ENCODE peak calls at places on chromosomes 7 and 10, in six cellular contexts. E, I, T, U, W and D are unnamed samples.

GRCh38 chr7:78279035-78279434 is 480.5 kb downstream of the PHTF2 start:
- DNase-seq in E (peak), I (no peak), W (no peak), U (no peak), T (no peak), D (no peak)

GRCh38 chr7:140059288-140060242 is 3.2 kb downstream of the PARP12 start:
- DNase-seq in W (peak), I (peak), U (no peak), E (peak), T (peak), D (peak)

GRCh38 chr7:105336009-105336408 is 52.7 kb downstream of the SRPK2 start:
- DNase-seq in E (peak), U (no peak), I (no peak), W (no peak), T (no peak), D (no peak)

GRCh38 chr10:4771554-4772201 is 54.3 kb upstream of the AKR1E2 start:
- DNase-seq in W (no peak), U (no peak), T (no peak), I (no peak), E (peak), D (no peak)

GRCh38 chr10:132532174-132532573 is 5.4 kb upstream of the INPP5A start:
- DNase-seq in U (no peak), I (no peak), T (no peak), W (no peak), E (no peak), D (no peak)

GRCh38 chr7:19663816-19664531 is 44.9 kb downstream of the POLR1F start:
- DNase-seq in U (no peak), W (no peak), T (no peak), I (no peak), E (no peak), D (no peak)

GRCh38 chr10:93309062-93309461 is 173.1 kb downstream of the MYOF start:
- DNase-seq in E (peak), I (no peak), W (no peak), U (no peak), T (no peak), D (no peak)

GRCh38 chr10:86365346-86366032 is 1.1 kb downstream of the GRID1 start:
- DNase-seq in T (no peak), W (no peak), E (no peak), I (no peak), U (no peak), D (no peak)

GRCh38 chr7:15085361-15085760 is 182.8 kb upstream of the DGKB start:
- DNase-seq in I (no peak), T (no peak), E (no peak), U (no peak), W (no peak), D (no peak)

GRCh38 chr10:85012305-85012704 is 683.9 kb downstream of the CCSER2 start:
- DNase-seq in T (no peak), E (no peak), I (no peak), U (no peak), W (no peak), D (no peak)

GRCh38 chr10:71074176-71074755 is 138.1 kb upstream of the UNC5B start:
- DNase-seq in E (no peak), U (peak), T (no peak), I (no peak), W (no peak), D (no peak)

GRCh38 chr10:110872145-110872983 is 636 bp downstream of the PDCD4 start:
- DNase-seq in I (peak), T (peak), W (peak), U (peak), E (peak), D (peak)

GRCh38 chr10:12941966-12942365 is 59.5 kb downstream of the CCDC3 start:
- DNase-seq in E (peak), U (no peak), T (no peak), I (no peak), W (no peak), D (no peak)

GRCh38 chr7:152477079-152477478 is 41.3 kb upstream of the KMT2C start:
- DNase-seq in E (no peak), T (no peak), I (no peak), U (no peak), W (no peak), D (no peak)

GRCh38 chr7:44711528-44711927 is 37.1 kb upstream of the ZMIZ2 start:
- DNase-seq in T (no peak), I (no peak), U (no peak), E (no peak), W (no peak), D (no peak)

GRCh38 chr10:113680172-113681111 is 730 bp downstream of the CASP7 start:
- DNase-seq in T (peak), W (no peak), U (peak), E (peak), I (peak), D (peak)

GRCh38 chr7:66657798-66658197 is 29.1 kb downstream of the KCTD7 start:
- DNase-seq in E (no peak), W (no peak), I (no peak), U (no peak), T (no peak), D (no peak)

GRCh38 chr10:63236113-63236935 is 103.2 kb downstream of the NRBF2 start:
- DNase-seq in W (no peak), E (peak), T (no peak), I (no peak), U (no peak), D (no peak)

GRCh38 chr10:74888947-74889661 is 62.7 kb downstream of the KAT6B start:
- DNase-seq in U (no peak), I (no peak), E (peak), T (no peak), W (no peak), D (no peak)
- TF ChIP-seq CTCF in U (no peak), I (no peak), E (peak), T (peak), W (no peak), D (no peak)

DNA sequence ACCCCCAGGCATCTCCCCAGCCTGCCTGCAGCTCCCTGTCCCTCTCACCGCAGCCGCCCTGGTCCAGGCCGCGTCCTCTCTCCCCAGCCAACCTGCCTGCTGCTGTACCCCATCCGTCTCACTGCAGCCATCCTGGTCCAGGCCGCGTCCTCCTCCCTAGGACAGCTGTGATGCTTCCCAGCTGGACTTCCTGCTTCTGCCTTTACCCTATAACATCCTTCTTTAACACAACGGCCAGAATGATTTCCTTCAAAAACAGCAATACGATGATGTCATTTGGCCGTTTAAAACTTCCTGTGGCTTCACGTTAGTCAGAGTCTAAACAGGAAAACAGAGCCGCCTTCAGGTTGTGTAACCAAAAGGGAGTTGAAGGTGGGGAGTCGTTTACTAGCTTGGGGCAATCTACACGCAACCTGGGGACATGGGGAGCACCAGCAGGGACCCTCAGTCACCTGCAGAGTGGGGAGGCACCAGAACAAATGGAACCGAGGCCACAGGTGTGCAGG is 32.2 kb upstream of the ZFAND2A start:
- DNase-seq in T (no peak), I (no peak), U (no peak), W (no peak), E (peak), D (no peak)
- TF ChIP-seq CTCF in T (no peak), I (no peak), U (no peak), W (no peak), E (no peak), D (no peak)

GRCh38 chr10:127195041-127195506 is 1.3 kb downstream of the INSYN2A start:
- DNase-seq in T (no peak), E (no peak), U (peak), W (no peak), I (no peak), D (no peak)

GRCh38 chr10:127196955-127197432 is 603 bp upstream of the INSYN2A start:
- DNase-seq in I (peak), U (no peak), W (no peak), E (no peak), T (no peak), D (no peak)

GRCh38 chr10:127195571-127196226 is 692 bp downstream of the INSYN2A start:
- DNase-seq in U (peak), T (no peak), W (no peak), I (peak), E (no peak), D (no peak)

GRCh38 chr10:127194598-127194997 is 1.8 kb downstream of the INSYN2A start:
- DNase-seq in U (no peak), I (no peak), E (no peak), T (no peak), W (no peak), D (no peak)

DNA sequence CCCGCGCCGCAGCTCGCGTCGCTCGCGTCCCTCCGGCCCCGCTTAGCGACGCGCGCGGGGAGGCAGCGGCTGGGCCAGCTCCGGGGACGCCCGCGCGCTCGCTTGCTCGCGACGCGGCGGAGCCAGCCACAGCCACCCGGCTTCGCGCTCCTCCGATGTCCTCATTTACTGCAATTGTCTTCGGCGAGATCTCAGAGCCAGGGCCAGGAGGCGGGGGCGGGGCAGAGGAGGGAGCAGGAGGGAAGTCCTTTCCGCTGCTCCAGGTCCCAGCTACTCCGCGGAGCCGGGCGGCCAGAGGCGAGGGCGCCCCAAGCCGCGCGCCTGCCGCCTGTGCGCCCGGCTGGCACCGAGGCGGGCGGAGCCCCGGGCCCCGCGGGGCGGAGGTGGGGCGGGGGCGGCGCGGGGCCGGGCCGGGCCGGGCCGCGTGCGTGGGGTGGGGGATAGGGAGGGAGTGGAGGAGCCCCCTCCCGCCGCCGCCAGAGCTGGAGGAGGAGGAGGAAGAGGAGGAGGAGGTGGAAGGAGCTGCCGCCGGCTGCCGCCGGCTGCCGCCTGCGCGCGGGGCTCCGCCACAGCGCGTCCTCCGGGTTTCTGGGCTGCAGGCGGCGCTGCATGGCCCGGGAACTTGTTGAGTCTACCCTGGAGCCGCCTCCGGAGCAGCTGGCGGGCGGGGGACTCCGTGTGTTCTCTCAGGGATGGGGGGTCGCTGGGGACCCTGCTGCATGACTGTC is at the start of gene INSYN2A:
- DNase-seq in I (peak), W (no peak), U (peak), T (peak), E (peak), D (no peak)
- TF ChIP-seq CTCF in I (no peak), W (no peak), U (peak), T (peak), E (peak), D (no peak)

DNA sequence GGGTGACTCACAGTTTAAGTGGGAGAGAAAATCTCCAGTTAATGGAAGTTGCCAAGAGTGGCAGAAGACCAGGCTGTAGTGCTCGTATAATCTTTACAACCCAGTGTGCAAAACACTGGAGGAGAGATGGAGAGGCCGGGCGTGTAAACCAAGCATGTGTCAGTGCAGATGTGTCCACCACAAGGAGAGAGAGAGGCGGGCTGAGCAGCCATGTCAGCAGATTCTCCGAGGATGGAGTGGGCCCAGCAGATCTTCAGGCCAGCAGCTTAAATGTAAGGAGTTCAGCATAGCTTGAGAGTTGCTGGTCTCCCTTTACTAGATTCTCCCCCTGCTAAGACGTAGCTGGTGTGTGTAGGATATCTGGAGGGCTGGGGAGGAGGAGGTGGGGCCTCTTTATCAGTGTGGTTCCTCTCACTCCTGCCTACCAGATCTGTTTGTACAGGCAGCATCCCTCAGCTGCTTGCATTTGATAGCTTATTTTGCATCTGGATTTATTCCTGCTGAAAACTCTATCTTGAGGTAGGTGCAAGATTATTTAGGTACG is 13.7 kb downstream of the BPGM start:
- DNase-seq in W (no peak), T (no peak), U (no peak), E (peak), I (no peak), D (no peak)
- TF ChIP-seq CTCF in W (no peak), T (no peak), U (no peak), E (no peak), I (no peak), D (no peak)

GRCh38 chr10:88866454-88866853 is 13.6 kb upstream of the STAMBPL1 start:
- DNase-seq in I (no peak), T (no peak), U (no peak), W (no peak), E (no peak), D (no peak)

GRCh38 chr10:88870101-88870500 is 9.9 kb upstream of the STAMBPL1 start:
- DNase-seq in I (no peak), T (no peak), W (no peak), U (no peak), E (no peak), D (no peak)

GRCh38 chr10:88865281-88865876 is 13.7 kb upstream of the ANKRD22 start:
- DNase-seq in U (no peak), E (peak), I (no peak), W (no peak), T (no peak), D (no peak)
- TF ChIP-seq CTCF in U (no peak), E (no peak), I (no peak), W (peak), T (no peak), D (no peak)

DNA sequence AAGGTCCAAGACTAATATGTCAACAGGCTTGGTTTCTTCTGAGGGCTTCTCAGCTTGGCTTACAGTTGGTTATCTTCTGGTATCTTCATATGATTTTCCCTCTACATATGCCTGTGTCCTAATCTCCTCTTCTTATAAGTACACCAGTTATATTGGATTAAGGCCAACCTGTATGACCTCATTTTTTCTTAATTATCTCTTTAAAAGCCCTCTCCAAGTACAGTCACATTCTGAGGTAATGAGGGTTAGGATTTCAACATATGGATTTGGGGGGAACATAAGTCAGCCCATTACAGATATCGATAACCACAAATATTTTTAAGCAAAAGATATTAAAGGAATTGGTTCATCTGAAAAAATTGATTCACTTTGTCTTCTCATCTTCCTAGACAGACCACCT is 49.2 kb downstream of the IQUB start:
- DNase-seq in T (no peak), I (no peak), W (no peak), U (no peak), E (peak), D (no peak)
- TF ChIP-seq CTCF in T (no peak), I (no peak), W (no peak), U (no peak), E (no peak), D (no peak)